ENCODE peak calls at places on chromosomes 4 and X, in eight cellular contexts. E, O, X, A, K, R, D and Y are unnamed samples.
A peak's percentile ranks its signal among the peaks of the same experiment; 100 is the strongest.

GRCh38 chrX:140767646-140768045 is 58.1 kb downstream of the LINC00632 start:
- DNase-seq in E (peak; percentile 59), O (no peak), X (no peak), A (peak; percentile 28), K (no peak), R (no peak), D (peak; percentile 15), Y (no peak)

GRCh38 chr4:148017801-148018200 is 285.9 kb downstream of the ARHGAP10 start:
- DNase-seq in E (peak; percentile 29), O (no peak), X (no peak), A (no peak), K (no peak), R (no peak), D (no peak), Y (no peak)

GRCh38 chrX:136780738-136781137 is at the start of gene ARHGEF6:
- DNase-seq in E (no peak), O (no peak), X (peak; percentile 81), A (peak; percentile 21), K (no peak), R (peak; percentile 62), D (no peak), Y (peak; percentile 70)

GRCh38 chr4:96736352-96736889 is 896.5 kb downstream of the PDHA2 start:
- DNase-seq in E (peak; percentile 94), O (no peak), X (no peak), A (no peak), K (no peak), R (no peak), D (peak; percentile 17), Y (no peak)

GRCh38 chrX:104697264-104697663 is 131.3 kb downstream of the IL1RAPL2 start:
- DNase-seq in E (peak; percentile 35), O (no peak), X (no peak), A (no peak), K (no peak), R (no peak), D (no peak), Y (no peak)

GRCh38 chr4:32172761-32173160 is 1452.6 kb downstream of the PCDH7 start:
- DNase-seq in E (peak; percentile 68), O (no peak), X (no peak), A (no peak), K (no peak), R (no peak), D (no peak), Y (no peak)

GRCh38 chr4:107900508-107900907 is 30.8 kb upstream of the CYP2U1 start:
- DNase-seq in E (no peak), O (no peak), X (no peak), A (no peak), K (no peak), R (no peak), D (no peak), Y (no peak)

GRCh38 chrX:118978451-118978850 is 4.0 kb downstream of the LONRF3 start:
- DNase-seq in E (no peak), O (no peak), X (no peak), A (no peak), K (no peak), R (no peak), D (no peak), Y (peak; percentile 49)

GRCh38 chrX:1853447-1853846 is 238.6 kb downstream of the ASMT start:
- DNase-seq in E (no peak), O (no peak), X (no peak), A (no peak), K (no peak), R (no peak), D (no peak), Y (no peak)

GRCh38 chr4:71827811-71828210 is 43.9 kb upstream of the GC start:
- DNase-seq in E (no peak), O (no peak), X (no peak), A (no peak), K (no peak), R (no peak), D (no peak), Y (no peak)

GRCh38 chrX:63761639-63762038 is 23.4 kb downstream of the ARHGEF9 start:
- DNase-seq in E (no peak), O (no peak), X (peak; percentile 57), A (no peak), K (no peak), R (no peak), D (no peak), Y (no peak)

GRCh38 chr4:159298502-159298901 is 195.6 kb downstream of the RAPGEF2 start:
- DNase-seq in E (peak; percentile 91), O (no peak), X (no peak), A (peak; percentile 65), K (no peak), R (no peak), D (no peak), Y (no peak)

GRCh38 chrX:9670136-9670905 is 95.3 kb downstream of the GPR143 start:
- DNase-seq in E (peak; percentile 76), O (no peak), X (no peak), A (peak; percentile 6), K (no peak), R (no peak), D (no peak), Y (no peak)

GRCh38 chr4:22573198-22573597 is 57.3 kb upstream of the ADGRA3 start:
- DNase-seq in E (peak; percentile 19), O (no peak), X (no peak), A (no peak), K (no peak), R (no peak), D (no peak), Y (no peak)

GRCh38 chr4:1366371-1367229 is 19.6 kb downstream of the UVSSA start:
- DNase-seq in E (no peak), O (no peak), X (no peak), A (no peak), K (no peak), R (no peak), D (no peak), Y (no peak)

GRCh38 chr4:184322328-184323025 is 104.8 kb upstream of the ENPP6 start:
- DNase-seq in E (no peak), O (no peak), X (peak; percentile 35), A (no peak), K (no peak), R (no peak), D (no peak), Y (no peak)

GRCh38 chrX:51641421-51642021 is 22.8 kb upstream of the CENPVL3 start:
- DNase-seq in E (peak; percentile 37), O (no peak), X (peak; percentile 59), A (peak; percentile 35), K (no peak), R (peak; percentile 1), D (peak; percentile 30), Y (peak; percentile 11)

GRCh38 chr4:184136525-184136924 is 81.1 kb downstream of the ENPP6 start:
- DNase-seq in E (no peak), O (no peak), X (no peak), A (no peak), K (no peak), R (no peak), D (no peak), Y (no peak)

GRCh38 chrX:96182366-96182765 is 502.3 kb upstream of the DIAPH2 start:
- DNase-seq in E (no peak), O (no peak), X (no peak), A (peak; percentile 0), K (no peak), R (peak; percentile 5), D (peak; percentile 33), Y (no peak)

GRCh38 chr4:41880022-41880837 is 55.0 kb upstream of the TMEM33 start:
- DNase-seq in E (no peak), O (no peak), X (no peak), A (peak; percentile 8), K (no peak), R (no peak), D (no peak), Y (no peak)

GRCh38 chr4:81482344-81482743 is 10.6 kb upstream of the RASGEF1B start:
- DNase-seq in E (no peak), O (no peak), X (no peak), A (no peak), K (no peak), R (peak; percentile 68), D (no peak), Y (peak; percentile 49)

GRCh38 chr4:31362756-31363155 is 642.6 kb downstream of the PCDH7 start:
- DNase-seq in E (peak; percentile 62), O (no peak), X (no peak), A (no peak), K (no peak), R (no peak), D (no peak), Y (no peak)

GRCh38 chrX:150841466-150842197 is 56.8 kb downstream of the CD99L2 start:
- DNase-seq in E (peak; percentile 48), O (no peak), X (no peak), A (peak; percentile 4), K (no peak), R (no peak), D (peak; percentile 27), Y (peak; percentile 64)

GRCh38 chrX:74925210-74926088 is at the start of gene NEXMIF:
- DNase-seq in E (peak; percentile 11), O (no peak), X (no peak), A (peak; percentile 23), K (peak; percentile 14), R (no peak), D (peak; percentile 27), Y (no peak)

GRCh38 chrX:45849261-45849660 is 648.6 kb upstream of the DIPK2B start:
- DNase-seq in E (peak; percentile 91), O (no peak), X (peak; percentile 68), A (peak; percentile 81), K (no peak), R (peak; percentile 15), D (peak; percentile 56), Y (peak; percentile 32)

GRCh38 chrX:23825675-23826074 is 42.7 kb downstream of the SAT1 start:
- DNase-seq in E (no peak), O (no peak), X (no peak), A (no peak), K (no peak), R (no peak), D (no peak), Y (no peak)

GRCh38 chr4:167218022-167218608 is 16.2 kb downstream of the SPOCK3 start:
- DNase-seq in E (no peak), O (no peak), X (no peak), A (no peak), K (no peak), R (no peak), D (no peak), Y (no peak)

GRCh38 chrX:132622130-132622529 is 133.3 kb upstream of the MBNL3 start:
- DNase-seq in E (peak; percentile 71), O (no peak), X (peak; percentile 62), A (peak; percentile 38), K (no peak), R (no peak), D (peak; percentile 44), Y (no peak)

GRCh38 chr4:120685756-120686278 is 236.7 kb downstream of the PRDM5 start:
- DNase-seq in E (no peak), O (no peak), X (no peak), A (no peak), K (no peak), R (no peak), D (no peak), Y (no peak)